ENCODE peak calls at places on chromosomes 11 and 22, in ten cellular contexts. One of them, this sample, is unnamed.
A peak's percentile ranks its signal among the peaks of the same experiment; 100 is the strongest.

GRCh38 chr11:66467034-66467659 is 442 bp downstream of the PELI3 start:
- DNase-seq in heart left ventricle: peak; percentile 45
- DNase-seq in A549: peak; percentile 30
- DNase-seq in vagina: no peak
- DNase-seq in psoas muscle: peak; percentile 76
- DNase-seq in thoracic aorta: no peak
- DNase-seq in esophagus squamous epithelium: no peak
- DNase-seq in RWPE2: no peak
- DNase-seq in GM23338: peak; percentile 64
- DNase-seq in PC-9: no peak
- DNase-seq in this sample: peak; percentile 68

GRCh38 chr11:70176940-70177689 is 26.0 kb upstream of the FADD start:
- DNase-seq in vagina: no peak
- DNase-seq in esophagus squamous epithelium: no peak
- DNase-seq in RWPE2: no peak
- DNase-seq in heart left ventricle: no peak
- DNase-seq in PC-9: no peak
- DNase-seq in psoas muscle: no peak
- DNase-seq in thoracic aorta: no peak
- DNase-seq in GM23338: peak; percentile 82
- DNase-seq in A549: peak; percentile 53
- DNase-seq in this sample: no peak

GRCh38 chr11:120573756-120574354 is 62.3 kb downstream of the GRIK4 start:
- DNase-seq in PC-9: no peak
- DNase-seq in thoracic aorta: no peak
- DNase-seq in heart left ventricle: no peak
- DNase-seq in RWPE2: no peak
- DNase-seq in psoas muscle: no peak
- DNase-seq in GM23338: no peak
- DNase-seq in A549: no peak
- DNase-seq in vagina: no peak
- DNase-seq in esophagus squamous epithelium: no peak
- DNase-seq in this sample: no peak

GRCh38 chr11:49995559-49995958 is 13.2 kb upstream of the OR4C12 start:
- DNase-seq in A549: peak; percentile 71
- DNase-seq in thoracic aorta: no peak
- DNase-seq in PC-9: peak; percentile 58
- DNase-seq in heart left ventricle: no peak
- DNase-seq in vagina: no peak
- DNase-seq in psoas muscle: no peak
- DNase-seq in RWPE2: no peak
- DNase-seq in GM23338: peak; percentile 86
- DNase-seq in esophagus squamous epithelium: no peak
- DNase-seq in this sample: peak; percentile 49

GRCh38 chr22:32926600-32926999 is 125.1 kb downstream of the TIMP3 start:
- DNase-seq in A549: peak; percentile 27
- DNase-seq in vagina: no peak
- DNase-seq in GM23338: peak; percentile 80
- DNase-seq in thoracic aorta: no peak
- DNase-seq in RWPE2: no peak
- DNase-seq in psoas muscle: no peak
- DNase-seq in PC-9: peak; percentile 48
- DNase-seq in esophagus squamous epithelium: no peak
- DNase-seq in heart left ventricle: no peak
- DNase-seq in this sample: peak; percentile 48

GRCh38 chr11:62725686-62726085 is 1.6 kb downstream of the HNRNPUL2 start:
- DNase-seq in A549: no peak
- DNase-seq in GM23338: peak; percentile 34
- DNase-seq in esophagus squamous epithelium: no peak
- DNase-seq in PC-9: no peak
- DNase-seq in psoas muscle: no peak
- DNase-seq in RWPE2: no peak
- DNase-seq in heart left ventricle: no peak
- DNase-seq in thoracic aorta: no peak
- DNase-seq in vagina: no peak
- DNase-seq in this sample: no peak

GRCh38 chr11:72736452-72737069 is 15.6 kb downstream of the ARAP1 start:
- DNase-seq in GM23338: no peak
- DNase-seq in RWPE2: no peak
- DNase-seq in vagina: no peak
- DNase-seq in esophagus squamous epithelium: no peak
- DNase-seq in heart left ventricle: peak; percentile 67
- DNase-seq in A549: peak; percentile 67
- DNase-seq in thoracic aorta: no peak
- DNase-seq in psoas muscle: peak; percentile 71
- DNase-seq in PC-9: peak; percentile 81
- DNase-seq in this sample: peak; percentile 50

GRCh38 chr11:10669258-10670033 is 24.1 kb downstream of the IRAG1 start:
- DNase-seq in GM23338: no peak
- DNase-seq in vagina: no peak
- DNase-seq in PC-9: peak; percentile 45
- DNase-seq in esophagus squamous epithelium: no peak
- DNase-seq in heart left ventricle: no peak
- DNase-seq in A549: peak; percentile 29
- DNase-seq in RWPE2: no peak
- DNase-seq in thoracic aorta: no peak
- DNase-seq in psoas muscle: no peak
- DNase-seq in this sample: no peak

GRCh38 chr11:127862406-127862805 is 725.0 kb downstream of the ETS1 start:
- DNase-seq in thoracic aorta: no peak
- DNase-seq in heart left ventricle: no peak
- DNase-seq in psoas muscle: no peak
- DNase-seq in A549: peak; percentile 21
- DNase-seq in RWPE2: peak; percentile 58
- DNase-seq in PC-9: no peak
- DNase-seq in esophagus squamous epithelium: no peak
- DNase-seq in GM23338: peak; percentile 23
- DNase-seq in vagina: no peak
- DNase-seq in this sample: no peak

GRCh38 chr22:42944409-42944808 is 70.5 kb downstream of the PACSIN2 start:
- DNase-seq in GM23338: no peak
- DNase-seq in RWPE2: no peak
- DNase-seq in esophagus squamous epithelium: no peak
- DNase-seq in psoas muscle: no peak
- DNase-seq in PC-9: peak; percentile 34
- DNase-seq in heart left ventricle: no peak
- DNase-seq in thoracic aorta: no peak
- DNase-seq in A549: no peak
- DNase-seq in vagina: no peak
- DNase-seq in this sample: no peak

GRCh38 chr11:71163371-71163770 is 89.0 kb downstream of the SHANK2 start:
- DNase-seq in A549: no peak
- DNase-seq in GM23338: no peak
- DNase-seq in heart left ventricle: no peak
- DNase-seq in esophagus squamous epithelium: no peak
- DNase-seq in thoracic aorta: no peak
- DNase-seq in PC-9: no peak
- DNase-seq in vagina: no peak
- DNase-seq in psoas muscle: no peak
- DNase-seq in RWPE2: no peak
- DNase-seq in this sample: no peak

GRCh38 chr11:121478895-121479281 is 26.1 kb upstream of the SORL1-AS1 start:
- DNase-seq in esophagus squamous epithelium: no peak
- DNase-seq in PC-9: no peak
- DNase-seq in psoas muscle: no peak
- DNase-seq in GM23338: no peak
- DNase-seq in RWPE2: no peak
- DNase-seq in heart left ventricle: no peak
- DNase-seq in vagina: no peak
- DNase-seq in thoracic aorta: no peak
- DNase-seq in A549: no peak
- DNase-seq in this sample: no peak

GRCh38 chr22:47957649-47958048 is 1195.2 kb downstream of the TBC1D22A start:
- DNase-seq in esophagus squamous epithelium: no peak
- DNase-seq in GM23338: no peak
- DNase-seq in vagina: no peak
- DNase-seq in PC-9: no peak
- DNase-seq in A549: no peak
- DNase-seq in thoracic aorta: no peak
- DNase-seq in psoas muscle: no peak
- DNase-seq in heart left ventricle: no peak
- DNase-seq in RWPE2: no peak
- DNase-seq in this sample: no peak

DNA sequence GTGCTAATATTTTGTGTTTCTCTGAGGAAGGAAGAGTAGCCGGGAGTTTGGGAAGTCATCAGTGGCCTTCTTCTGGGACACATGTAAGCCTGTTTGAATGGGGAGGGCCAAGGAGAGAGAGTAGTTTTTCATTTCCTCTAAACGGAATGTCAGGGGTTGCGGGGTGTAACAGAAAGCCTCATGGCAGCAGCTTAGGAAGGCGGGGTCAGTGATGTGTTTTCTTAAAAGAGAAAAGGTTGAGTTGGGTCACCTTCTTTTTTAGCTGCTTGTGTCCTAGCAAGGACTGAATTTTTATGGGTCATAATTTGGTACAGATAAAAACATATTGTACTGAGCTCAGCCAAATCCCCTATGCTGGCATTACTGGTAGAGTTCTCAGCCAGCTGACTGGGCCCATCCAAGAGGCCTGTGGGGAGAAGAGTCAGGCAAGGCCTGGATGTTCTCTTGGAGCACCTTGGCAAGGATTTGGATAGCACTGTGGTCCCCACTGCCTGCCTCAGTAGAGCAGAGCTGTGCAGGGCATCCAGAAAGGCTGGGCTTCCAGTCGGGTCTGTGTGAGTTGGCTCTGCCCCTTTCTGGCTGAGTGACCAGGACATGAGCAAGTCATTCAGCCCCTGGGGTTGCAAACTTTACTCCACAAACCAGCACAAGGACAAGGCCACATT is 29.4 kb upstream of the NAV2 start:
- DNase-seq in A549: no peak
- DNase-seq in thoracic aorta: peak; percentile 31
- DNase-seq in vagina: no peak
- DNase-seq in psoas muscle: peak; percentile 87
- DNase-seq in GM23338: no peak
- DNase-seq in PC-9: no peak
- DNase-seq in esophagus squamous epithelium: no peak
- DNase-seq in heart left ventricle: peak; percentile 73
- DNase-seq in RWPE2: no peak
- DNase-seq in this sample: no peak
- H3K4me1 ChIP-seq in A549: peaks cover 32% of the 10 kb centered on the region
- H3K4me1 ChIP-seq in thoracic aorta: peaks cover 27% of the 10 kb centered on the region
- H3K4me1 ChIP-seq in vagina: peaks cover 28% of the 10 kb centered on the region
- H3K4me1 ChIP-seq in psoas muscle: peaks cover 34% of the 10 kb centered on the region
- H3K4me1 ChIP-seq in GM23338: peaks cover 12% of the 10 kb centered on the region
- H3K4me1 ChIP-seq in PC-9: peaks cover 35% of the 10 kb centered on the region
- H3K4me1 ChIP-seq in esophagus squamous epithelium: peaks cover 30% of the 10 kb centered on the region
- H3K4me1 ChIP-seq in heart left ventricle: peaks cover 51% of the 10 kb centered on the region
- H3K4me1 ChIP-seq in RWPE2: peaks cover 13% of the 10 kb centered on the region
- H3K4me1 ChIP-seq in this sample: no peaks in the 10 kb centered on the region

DNA sequence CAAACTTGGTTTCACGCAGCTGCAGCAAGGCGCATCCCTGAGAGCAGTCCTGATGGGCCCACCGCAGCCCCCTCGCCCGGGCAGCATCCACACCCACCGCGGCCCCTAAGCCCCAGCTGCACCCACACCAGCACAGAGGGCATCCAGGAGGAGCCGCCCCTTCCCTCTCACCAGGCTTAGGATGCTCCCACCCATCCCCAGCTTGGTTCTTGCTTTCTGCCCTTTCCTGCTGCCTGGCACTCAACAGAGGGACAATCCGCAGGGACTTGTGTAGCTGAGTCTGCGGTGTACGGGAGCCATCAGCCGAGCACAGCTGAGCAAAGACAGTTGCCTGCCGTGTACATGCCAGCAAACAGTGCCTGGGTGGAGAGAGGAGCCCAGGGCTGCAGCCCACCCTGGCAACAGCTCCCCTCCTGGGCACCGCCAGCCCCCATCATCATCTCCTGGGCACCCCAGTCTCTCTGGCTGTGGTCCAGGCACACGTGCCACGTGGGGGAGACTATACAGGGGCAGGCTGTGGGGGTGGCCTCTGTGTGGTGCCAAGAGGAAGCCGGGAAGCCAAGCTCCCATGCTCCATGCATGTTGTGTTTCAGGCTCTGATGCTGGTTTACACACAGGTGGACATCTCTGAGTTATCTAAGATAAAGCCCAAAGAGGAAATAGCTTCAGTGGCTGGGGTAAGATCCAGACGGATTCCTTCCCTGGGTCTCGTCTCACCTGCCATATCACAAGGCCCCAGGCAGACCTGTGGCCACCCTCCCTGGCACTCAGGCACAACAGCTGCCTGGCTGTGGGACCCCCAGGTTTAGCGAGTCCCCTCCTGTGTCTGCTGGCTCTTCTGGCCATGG is 36.1 kb upstream of the GNB1L start:
- DNase-seq in RWPE2: no peak
- DNase-seq in esophagus squamous epithelium: no peak
- DNase-seq in PC-9: no peak
- DNase-seq in A549: no peak
- DNase-seq in vagina: no peak
- DNase-seq in heart left ventricle: no peak
- DNase-seq in psoas muscle: peak; percentile 47
- DNase-seq in thoracic aorta: no peak
- DNase-seq in GM23338: no peak
- DNase-seq in this sample: no peak
- H3K4me1 ChIP-seq in RWPE2: peaks cover 32% of the 10 kb centered on the region
- H3K4me1 ChIP-seq in esophagus squamous epithelium: peaks cover 28% of the 10 kb centered on the region
- H3K4me1 ChIP-seq in PC-9: peaks cover 14% of the 10 kb centered on the region
- H3K4me1 ChIP-seq in A549: peaks cover 14% of the 10 kb centered on the region
- H3K4me1 ChIP-seq in vagina: peaks cover 42% of the 10 kb centered on the region
- H3K4me1 ChIP-seq in heart left ventricle: peaks cover 10% of the 10 kb centered on the region
- H3K4me1 ChIP-seq in psoas muscle: peaks cover 12% of the 10 kb centered on the region
- H3K4me1 ChIP-seq in thoracic aorta: no peaks in the 10 kb centered on the region
- H3K4me1 ChIP-seq in GM23338: peaks cover 20% of the 10 kb centered on the region
- H3K4me1 ChIP-seq in this sample: peaks cover 10% of the 10 kb centered on the region

DNA sequence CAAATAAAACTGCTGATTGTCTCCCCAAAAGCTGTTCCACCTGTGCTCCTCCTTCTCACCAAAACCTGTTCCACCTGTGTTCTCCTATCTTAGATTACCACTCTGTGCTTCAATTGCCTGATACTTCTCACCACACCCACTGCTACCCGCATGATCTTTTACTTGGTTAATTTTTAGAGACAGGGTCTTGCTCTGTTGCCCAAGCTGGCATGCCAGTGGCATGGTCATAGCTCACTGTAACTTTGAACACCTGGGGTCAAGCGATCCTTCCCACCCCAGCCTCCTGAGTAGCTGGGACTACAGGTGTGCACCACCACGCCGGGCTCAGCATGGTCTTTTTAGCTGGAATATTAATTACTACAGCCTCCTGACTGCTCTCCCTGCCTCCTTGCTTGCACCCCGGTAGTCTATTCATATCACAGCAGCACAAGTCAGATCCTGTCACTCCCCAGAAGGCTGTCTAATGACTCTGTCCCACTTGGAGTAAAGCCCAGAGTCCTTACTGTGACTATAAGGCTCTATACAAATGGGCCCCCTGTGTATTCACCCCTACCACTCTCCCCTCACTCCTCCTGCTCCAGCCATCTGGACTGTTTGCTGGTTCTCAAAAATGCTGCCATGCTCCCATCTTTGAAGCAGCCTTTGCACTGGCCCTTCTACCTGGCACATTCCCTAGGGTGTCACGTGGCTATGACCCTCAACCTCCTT is 3.5 kb downstream of the C11orf91 start:
- DNase-seq in psoas muscle: no peak
- DNase-seq in A549: no peak
- DNase-seq in GM23338: no peak
- DNase-seq in heart left ventricle: no peak
- DNase-seq in vagina: no peak
- DNase-seq in thoracic aorta: no peak
- DNase-seq in PC-9: peak; percentile 34
- DNase-seq in esophagus squamous epithelium: no peak
- DNase-seq in RWPE2: no peak
- DNase-seq in this sample: no peak
- H3K4me1 ChIP-seq in psoas muscle: peaks cover 40% of the 10 kb centered on the region
- H3K4me1 ChIP-seq in A549: peaks cover 51% of the 10 kb centered on the region
- H3K4me1 ChIP-seq in GM23338: peaks cover 29% of the 10 kb centered on the region
- H3K4me1 ChIP-seq in heart left ventricle: peaks cover 52% of the 10 kb centered on the region
- H3K4me1 ChIP-seq in vagina: peaks cover 50% of the 10 kb centered on the region
- H3K4me1 ChIP-seq in thoracic aorta: peaks cover 13% of the 10 kb centered on the region
- H3K4me1 ChIP-seq in PC-9: peaks cover 64% of the 10 kb centered on the region
- H3K4me1 ChIP-seq in esophagus squamous epithelium: peaks cover 67% of the 10 kb centered on the region
- H3K4me1 ChIP-seq in RWPE2: peaks cover 50% of the 10 kb centered on the region
- H3K4me1 ChIP-seq in this sample: peaks cover 5% of the 10 kb centered on the region

GRCh38 chr11:102426000-102426399 is 26.6 kb downstream of the TMEM123 start:
- DNase-seq in RWPE2: no peak
- DNase-seq in esophagus squamous epithelium: no peak
- DNase-seq in thoracic aorta: no peak
- DNase-seq in PC-9: no peak
- DNase-seq in A549: no peak
- DNase-seq in vagina: no peak
- DNase-seq in GM23338: no peak
- DNase-seq in heart left ventricle: no peak
- DNase-seq in psoas muscle: no peak
- DNase-seq in this sample: no peak
- H3K4me1 ChIP-seq in RWPE2: no peaks in the 10 kb centered on the region
- H3K4me1 ChIP-seq in esophagus squamous epithelium: peaks cover 13% of the 10 kb centered on the region
- H3K4me1 ChIP-seq in thoracic aorta: peaks cover 11% of the 10 kb centered on the region
- H3K4me1 ChIP-seq in PC-9: no peaks in the 10 kb centered on the region
- H3K4me1 ChIP-seq in A549: peaks cover 10% of the 10 kb centered on the region
- H3K4me1 ChIP-seq in vagina: peaks cover 23% of the 10 kb centered on the region
- H3K4me1 ChIP-seq in GM23338: peaks cover 12% of the 10 kb centered on the region
- H3K4me1 ChIP-seq in heart left ventricle: peaks cover 27% of the 10 kb centered on the region
- H3K4me1 ChIP-seq in psoas muscle: peaks cover 15% of the 10 kb centered on the region
- H3K4me1 ChIP-seq in this sample: peaks cover 6% of the 10 kb centered on the region